ENCODE peak calls at places on chromosomes 3 and 15, in five cellular contexts. Q is CD4-positive, alpha-beta memory T cell; F is mammary epithelial cell; K is lung; O is aorta. H is an unnamed sample.

GRCh38 chr15:41655716-41656115 is 4.5 kb upstream of the MGA start:
- DNase-seq in Q (no peak), F (no peak), K (no peak), O (no peak), H (no peak)

GRCh38 chr3:100720423-100720822 is 11.1 kb downstream of the TFG start:
- DNase-seq in Q (no peak), F (no peak), K (no peak), O (no peak), H (no peak)

GRCh38 chr3:136804813-136805212 is 14.1 kb upstream of the SLC35G2 start:
- DNase-seq in Q (no peak), F (no peak), K (no peak), O (no peak), H (no peak)

GRCh38 chr3:196563721-196564225 is 4.6 kb downstream of the WDR53 start:
- DNase-seq in Q (peak; percentile 57), F (peak; percentile 66), K (no peak), O (no peak), H (no peak)

GRCh38 chr3:134029734-134030381 is at the start of gene SLCO2A1:
- DNase-seq in Q (no peak), F (peak; percentile 30), K (no peak), O (no peak), H (no peak)

GRCh38 chr3:190265795-190266194 is 56.5 kb downstream of the CLDN1 start:
- DNase-seq in Q (no peak), F (peak; percentile 100), K (no peak), O (no peak), H (no peak)

GRCh38 chr15:57384816-57385215 is 8.5 kb downstream of the CGNL1 start:
- DNase-seq in Q (no peak), F (no peak), K (no peak), O (no peak), H (no peak)

GRCh38 chr3:129824926-129825541 is 68.5 kb downstream of the TMCC1 start:
- DNase-seq in Q (peak; percentile 50), F (peak; percentile 29), K (peak; percentile 33), O (no peak), H (no peak)

GRCh38 chr15:100041380-100041779 is 300.4 kb downstream of the ADAMTS17 start:
- DNase-seq in Q (no peak), F (no peak), K (no peak), O (no peak), H (no peak)

GRCh38 chr3:125478321-125478720 is 41.7 kb downstream of the SNX4 start:
- DNase-seq in Q (no peak), F (no peak), K (no peak), O (no peak), H (no peak)

GRCh38 chr15:66765478-66766281 is 63.6 kb downstream of the SMAD6 start:
- DNase-seq in Q (no peak), F (peak; percentile 86), K (peak; percentile 93), O (peak; percentile 73), H (no peak)

GRCh38 chr15:66787472-66787871 is 85.4 kb downstream of the SMAD6 start:
- DNase-seq in Q (no peak), F (no peak), K (no peak), O (no peak), H (no peak)

GRCh38 chr3:18657858-18658820 is 233.0 kb upstream of the SATB1 start:
- DNase-seq in Q (peak; percentile 31), F (no peak), K (no peak), O (no peak), H (no peak)

GRCh38 chr15:80971143-80971542 is 18.5 kb downstream of the MESD start:
- DNase-seq in Q (no peak), F (no peak), K (no peak), O (no peak), H (peak; percentile 13)

GRCh38 chr3:56197991-56198390 is 270.3 kb downstream of the ERC2 start:
- DNase-seq in Q (no peak), F (no peak), K (no peak), O (no peak), H (no peak)

GRCh38 chr3:126159476-126159875 is 20.9 kb downstream of the ALDH1L1 start:
- DNase-seq in Q (no peak), F (no peak), K (no peak), O (no peak), H (no peak)

GRCh38 chr3:96480881-96481280 is 333.5 kb upstream of the EPHA6 start:
- DNase-seq in Q (no peak), F (no peak), K (no peak), O (no peak), H (no peak)

GRCh38 chr15:89026167-89026566 is 62.1 kb upstream of the ABHD2 start:
- DNase-seq in Q (no peak), F (no peak), K (no peak), O (no peak), H (no peak)

GRCh38 chr3:142850395-142851023 is 38.4 kb downstream of the PCOLCE2 start:
- DNase-seq in Q (no peak), F (peak; percentile 93), K (peak; percentile 66), O (peak; percentile 65), H (peak; percentile 72)

GRCh38 chr3:166211451-166211850 is 374.2 kb upstream of the BCHE start:
- DNase-seq in Q (no peak), F (no peak), K (no peak), O (no peak), H (no peak)

GRCh38 chr15:96333194-96334016 is 2.9 kb downstream of the NR2F2 start:
- DNase-seq in Q (no peak), F (no peak), K (no peak), O (no peak), H (no peak)

GRCh38 chr3:179107617-179108016 is 36.0 kb upstream of the ZMAT3 start:
- DNase-seq in Q (no peak), F (no peak), K (no peak), O (no peak), H (no peak)

GRCh38 chr3:179113903-179114302 is 34.3 kb upstream of the PIK3CA start:
- DNase-seq in Q (no peak), F (no peak), K (no peak), O (no peak), H (no peak)

GRCh38 chr3:179105881-179106280 is 34.3 kb upstream of the ZMAT3 start:
- DNase-seq in Q (no peak), F (no peak), K (no peak), O (no peak), H (no peak)

DNA sequence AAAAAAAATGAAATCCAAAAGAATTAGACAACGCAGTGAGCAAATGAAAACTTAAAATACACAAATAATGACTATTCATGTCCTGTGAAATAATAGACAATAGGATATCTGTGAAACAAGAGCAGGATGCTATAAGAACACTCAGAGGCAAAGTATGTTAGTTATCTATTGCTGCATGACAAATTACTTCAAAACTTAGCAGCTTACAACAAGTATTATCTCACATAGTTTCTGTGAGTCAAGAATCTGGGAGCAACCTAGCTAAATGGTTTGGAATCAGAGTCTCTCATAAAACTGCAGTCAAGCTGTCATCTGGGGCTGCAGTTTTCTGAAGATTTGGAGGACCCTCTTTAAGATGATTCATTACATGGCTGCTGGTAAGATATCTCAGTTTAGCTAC is 36.5 kb upstream of the ZMAT3 start:
- DNase-seq in Q (no peak), F (peak; percentile 79), K (no peak), O (no peak), H (no peak)
- H3K9me3 ChIP-seq in Q (no peaks in the 10 kb centered on the region), F (peaks cover 2% of the 10 kb centered on the region), K (no peaks in the 10 kb centered on the region), O (no peaks in the 10 kb centered on the region), H (no peaks in the 10 kb centered on the region)

GRCh38 chr3:128488636-128488994 is 4.4 kb downstream of the GATA2 start:
- DNase-seq in Q (no peak), F (no peak), K (no peak), O (no peak), H (no peak)
- H3K4me3 ChIP-seq in Q (no peak overlapping the region), F (no peak overlapping the region), K (peak overlapping the region; percentile 86), O (peak overlapping the region; percentile 37), H (peak overlapping the region; percentile 54)

GRCh38 chr3:53978386-53978785 is 86.7 kb upstream of the SELENOK start:
- DNase-seq in Q (no peak), F (no peak), K (no peak), O (no peak), H (no peak)

GRCh38 chr3:53970656-53971055 is 79.0 kb upstream of the SELENOK start:
- DNase-seq in Q (no peak), F (peak; percentile 22), K (no peak), O (no peak), H (no peak)

GRCh38 chr3:53974314-53974713 is 82.7 kb upstream of the SELENOK start:
- DNase-seq in Q (no peak), F (no peak), K (no peak), O (no peak), H (no peak)

DNA sequence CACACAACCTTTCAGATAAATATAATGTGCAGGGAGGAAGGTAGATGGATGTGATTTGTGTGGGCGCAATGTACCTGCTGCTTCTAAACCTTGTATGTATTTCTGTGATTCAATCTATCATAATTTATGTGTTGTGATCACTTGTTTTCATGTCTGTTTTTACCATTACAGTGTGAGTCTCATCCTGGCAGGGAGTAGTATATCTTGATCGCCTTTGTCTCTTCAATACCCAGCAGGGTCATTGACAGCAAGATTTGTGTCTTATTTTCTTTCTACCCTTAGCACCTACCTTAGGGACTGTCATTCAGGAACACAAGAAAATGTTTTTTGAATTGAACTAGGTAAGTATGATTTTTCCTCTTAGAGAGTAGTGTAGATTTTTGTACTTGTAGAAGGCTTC is 83.7 kb upstream of the SELENOK start:
- DNase-seq in Q (no peak), F (no peak), K (no peak), O (no peak), H (no peak)
- H3K9me3 ChIP-seq in Q (no peaks in the 10 kb centered on the region), F (peaks cover 3% of the 10 kb centered on the region), K (no peaks in the 10 kb centered on the region), O (peaks cover 9% of the 10 kb centered on the region), H (no peaks in the 10 kb centered on the region)

GRCh38 chr15:29270169-29270955 is 740 bp upstream of the NSMCE3 start:
- DNase-seq in Q (peak; percentile 80), F (peak; percentile 28), K (no peak), O (no peak), H (no peak)
- H3K4me3 ChIP-seq in Q (peak overlapping the region; percentile 99), F (peak overlapping the region; percentile 84), K (peak overlapping the region; percentile 87), O (peak overlapping the region; percentile 86), H (peak overlapping the region; percentile 87)

GRCh38 chr15:56228854-56229253 is 14.8 kb downstream of the RFX7 start:
- DNase-seq in Q (no peak), F (no peak), K (no peak), O (no peak), H (no peak)

GRCh38 chr15:56228352-56228751 is 15.3 kb downstream of the RFX7 start:
- DNase-seq in Q (no peak), F (no peak), K (no peak), O (no peak), H (no peak)

GRCh38 chr15:56234804-56235203 is 8.9 kb downstream of the RFX7 start:
- DNase-seq in Q (no peak), F (no peak), K (no peak), O (no peak), H (no peak)

GRCh38 chr15:56233549-56233948 is 10.1 kb downstream of the RFX7 start:
- DNase-seq in Q (no peak), F (no peak), K (no peak), O (no peak), H (no peak)

DNA sequence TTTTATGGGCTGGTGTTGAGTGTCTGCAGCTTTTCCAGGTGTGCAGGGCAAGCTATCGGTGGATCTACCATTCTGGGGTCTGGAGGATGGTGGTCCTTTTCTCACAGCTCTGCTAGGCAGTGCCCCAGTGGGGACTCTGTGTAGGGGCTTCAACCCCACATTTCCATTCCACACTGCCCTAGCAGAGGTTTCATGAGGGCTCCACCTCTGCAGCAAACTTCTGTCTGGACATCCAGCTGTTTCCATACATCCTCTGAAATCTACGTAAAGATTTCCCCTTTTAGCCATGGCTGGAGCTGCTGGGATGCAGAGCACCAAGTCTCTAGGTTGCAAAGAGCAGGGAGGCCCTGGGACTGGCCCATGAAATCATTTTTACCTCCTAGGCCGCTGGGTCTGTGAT is 11.6 kb downstream of the RFX7 start:
- DNase-seq in Q (no peak), F (no peak), K (no peak), O (no peak), H (no peak)
- H3K9me3 ChIP-seq in Q (no peaks in the 10 kb centered on the region), F (peaks cover 8% of the 10 kb centered on the region), K (no peaks in the 10 kb centered on the region), O (peaks cover 4% of the 10 kb centered on the region), H (peaks cover 21% of the 10 kb centered on the region)